ENCODE peak calls at places on chromosomes 12 and 14, in six cellular contexts. E is trophoblast cell, Y is neuronal stem cell, R is IMR-90, M is mesenchymal stem cell, I is H9. G is an unnamed sample.

GRCh38 chr12:13436182-13436581 is 239.7 kb downstream of the EMP1 start:
- DNase-seq in R (no peak), E (no peak), M (no peak), I (no peak), Y (no peak), G (no peak)

GRCh38 chr14:36717363-36717762 is 55.7 kb downstream of the PAX9 start:
- DNase-seq in M (no peak), R (no peak), I (peak), Y (no peak), E (no peak), G (peak)

GRCh38 chr14:102903248-102903888 is 19.1 kb upstream of the AMN start:
- DNase-seq in E (no peak), Y (no peak), R (no peak), M (no peak), I (no peak), G (no peak)

GRCh38 chr12:50764116-50764860 is 387 bp downstream of the ATF1 start:
- DNase-seq in Y (peak), M (peak), R (peak), I (no peak), E (peak), G (peak)

GRCh38 chr14:106013879-106014376 is 487.5 kb downstream of the TMEM121 start:
- DNase-seq in M (no peak), I (no peak), Y (no peak), E (no peak), R (no peak), G (no peak)

GRCh38 chr14:103507751-103508150 is 14.9 kb downstream of the CKB start:
- DNase-seq in Y (no peak), M (no peak), E (no peak), I (no peak), R (no peak), G (no peak)

GRCh38 chr12:122471324-122472226 is 29.2 kb downstream of the ZCCHC8 start:
- DNase-seq in I (no peak), Y (peak), E (peak), R (peak), M (peak), G (peak)

GRCh38 chr12:7602287-7602686 is 63.4 kb downstream of the APOBEC1 start:
- DNase-seq in R (peak), I (no peak), M (no peak), Y (no peak), E (no peak), G (no peak)

GRCh38 chr14:55843718-55844403 is 263.9 kb downstream of the KTN1 start:
- DNase-seq in Y (no peak), M (no peak), R (peak), E (no peak), I (no peak), G (no peak)

GRCh38 chr12:70245458-70245857 is 2.2 kb downstream of the CNOT2 start:
- DNase-seq in Y (no peak), I (no peak), E (no peak), M (no peak), R (no peak), G (no peak)

GRCh38 chr14:64891839-64892375 is 12.2 kb upstream of the SPTB start:
- DNase-seq in Y (no peak), R (peak), E (peak), M (peak), I (no peak), G (peak)

GRCh38 chr12:89497467-89497866 is 27.1 kb downstream of the GALNT4 start:
- DNase-seq in I (no peak), Y (no peak), M (peak), E (no peak), R (peak), G (no peak)

GRCh38 chr12:66189476-66189823 is 436 bp downstream of the IRAK3 start:
- DNase-seq in I (no peak), E (no peak), Y (no peak), M (no peak), R (no peak), G (peak)

GRCh38 chr14:99522934-99523660 is 41.9 kb downstream of the CCNK start:
- DNase-seq in Y (peak), E (no peak), M (peak), R (peak), I (no peak), G (peak)

GRCh38 chr12:96471368-96472040 is 17.9 kb upstream of the CFAP54 start:
- DNase-seq in Y (no peak), R (peak), I (no peak), E (no peak), M (peak), G (no peak)

GRCh38 chr12:3933074-3933818 is 60.0 kb upstream of the PARP11 start:
- DNase-seq in Y (no peak), R (no peak), I (no peak), E (no peak), M (no peak), G (no peak)

GRCh38 chr12:89156324-89156723 is 196.0 kb downstream of the DUSP6 start:
- DNase-seq in Y (no peak), R (no peak), E (no peak), I (no peak), M (no peak), G (no peak)

GRCh38 chr12:49777800-49778748 is 36.7 kb downstream of the TMBIM6 start:
- DNase-seq in Y (peak), M (peak), E (peak), R (peak), I (peak), G (peak)

GRCh38 chr14:22846811-22847307 is 10.5 kb downstream of the MMP14 start:
- DNase-seq in M (no peak), R (no peak), E (no peak), I (no peak), Y (no peak), G (no peak)

GRCh38 chr12:57522887-57523705 is 472 bp downstream of the MBD6 start:
- DNase-seq in E (no peak), Y (peak), I (no peak), R (peak), M (peak), G (peak)

GRCh38 chr14:51398898-51399297 is 158.9 kb downstream of the TMX1 start:
- DNase-seq in M (peak), R (peak), Y (no peak), E (no peak), I (no peak), G (peak)

GRCh38 chr12:56836800-56837663 is 73.9 kb downstream of the HSD17B6 start:
- DNase-seq in M (peak), R (peak), Y (no peak), I (no peak), E (peak), G (no peak)

GRCh38 chr12:93174048-93174447 is 203.7 kb upstream of the NUDT4 start:
- DNase-seq in R (peak), E (no peak), I (no peak), M (peak), Y (no peak), G (no peak)

GRCh38 chr12:252634-253033 is 10.0 kb downstream of the SLC6A13 start:
- DNase-seq in Y (no peak), I (no peak), M (no peak), E (no peak), R (no peak), G (no peak)

GRCh38 chr14:51652168-51653095 is 722 bp downstream of the FRMD6 start:
- DNase-seq in I (peak), E (no peak), Y (no peak), R (no peak), M (no peak), G (peak)

GRCh38 chr14:56112781-56113180 is 5.4 kb upstream of the PELI2 start:
- DNase-seq in E (no peak), M (no peak), R (no peak), Y (no peak), I (no peak), G (no peak)

GRCh38 chr12:64796205-64796845 is 28.1 kb upstream of the TBC1D30 start:
- DNase-seq in M (peak), Y (peak), I (peak), R (peak), E (peak), G (peak)

GRCh38 chr14:63730659-63731058 is 2.8 kb upstream of the SGPP1 start:
- DNase-seq in I (no peak), M (no peak), E (no peak), Y (no peak), R (no peak), G (no peak)

GRCh38 chr14:100071545-100071944 is 6.3 kb downstream of the EVL start:
- DNase-seq in M (no peak), I (no peak), E (no peak), Y (no peak), R (no peak), G (no peak)

GRCh38 chr12:57687862-57688261 is 6.1 kb upstream of the OS9 start:
- DNase-seq in M (no peak), R (no peak), I (no peak), E (no peak), Y (no peak), G (no peak)

GRCh38 chr14:72615511-72616121 is 278.3 kb downstream of the DPF3 start:
- DNase-seq in R (peak), M (peak), I (no peak), E (peak), Y (no peak), G (peak)

GRCh38 chr12:120199595-120200306 is 1.2 kb downstream of the RPLP0 start:
- DNase-seq in R (peak), I (no peak), M (peak), Y (no peak), E (peak), G (no peak)

GRCh38 chr14:66842911-66843572 is 335.1 kb downstream of the GPHN start:
- DNase-seq in M (no peak), Y (no peak), R (no peak), I (no peak), E (no peak), G (no peak)
- H3K4ac ChIP-seq in M (no peak), Y (no peak), R (no peak), I (no peak), E (no peak), G (no peak)

GRCh38 chr12:11824736-11825135 is 175.3 kb downstream of the ETV6 start:
- DNase-seq in I (no peak), Y (no peak), E (no peak), M (no peak), R (no peak), G (no peak)

GRCh38 chr12:11825278-11825677 is 175.8 kb downstream of the ETV6 start:
- DNase-seq in Y (no peak), E (no peak), R (no peak), I (no peak), M (no peak), G (peak)

GRCh38 chr12:11824069-11824468 is 174.6 kb downstream of the ETV6 start:
- DNase-seq in Y (no peak), I (no peak), R (no peak), E (no peak), M (no peak), G (no peak)

GRCh38 chr12:11827096-11827841 is 177.8 kb downstream of the ETV6 start:
- DNase-seq in R (no peak), M (peak), Y (peak), I (peak), E (no peak), G (peak)

DNA sequence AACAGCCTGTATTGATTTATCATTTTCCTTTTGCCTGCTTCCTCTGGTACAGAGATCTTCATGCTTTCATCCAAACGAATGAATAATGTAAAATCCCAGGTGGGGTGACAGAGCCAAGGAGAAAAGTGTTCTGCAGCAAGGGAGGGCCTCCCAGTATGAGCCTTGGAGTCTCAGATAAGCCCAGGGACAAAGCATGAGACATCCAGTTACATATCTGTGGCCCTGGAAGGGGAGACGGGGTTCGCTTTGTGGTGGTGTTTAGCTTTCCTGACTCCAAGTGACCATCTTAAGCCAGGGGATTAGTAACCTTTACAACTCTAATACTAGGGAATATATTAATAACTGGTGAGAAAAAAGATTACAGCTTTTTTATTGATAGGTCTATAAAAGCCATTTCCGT is 177.1 kb downstream of the ETV6 start:
- DNase-seq in R (no peak), Y (no peak), E (no peak), M (peak), I (no peak), G (peak)
- H3K27ac ChIP-seq in R (no peak), Y (peak), E (peak), M (no peak), I (no peak), G (peak)

GRCh38 chr12:124683725-124684124 is 116.3 kb upstream of the NCOR2 start:
- DNase-seq in M (no peak), R (no peak), E (no peak), Y (no peak), I (no peak), G (no peak)

GRCh38 chr12:124683330-124683662 is 115.9 kb upstream of the NCOR2 start:
- DNase-seq in Y (no peak), M (no peak), I (peak), R (peak), E (peak), G (peak)

GRCh38 chr12:124682425-124683329 is 115.3 kb upstream of the NCOR2 start:
- DNase-seq in E (no peak), Y (no peak), I (no peak), M (no peak), R (no peak), G (no peak)

GRCh38 chr12:124680863-124681778 is 113.7 kb upstream of the NCOR2 start:
- DNase-seq in M (peak), Y (peak), I (peak), E (peak), R (peak), G (peak)

DNA sequence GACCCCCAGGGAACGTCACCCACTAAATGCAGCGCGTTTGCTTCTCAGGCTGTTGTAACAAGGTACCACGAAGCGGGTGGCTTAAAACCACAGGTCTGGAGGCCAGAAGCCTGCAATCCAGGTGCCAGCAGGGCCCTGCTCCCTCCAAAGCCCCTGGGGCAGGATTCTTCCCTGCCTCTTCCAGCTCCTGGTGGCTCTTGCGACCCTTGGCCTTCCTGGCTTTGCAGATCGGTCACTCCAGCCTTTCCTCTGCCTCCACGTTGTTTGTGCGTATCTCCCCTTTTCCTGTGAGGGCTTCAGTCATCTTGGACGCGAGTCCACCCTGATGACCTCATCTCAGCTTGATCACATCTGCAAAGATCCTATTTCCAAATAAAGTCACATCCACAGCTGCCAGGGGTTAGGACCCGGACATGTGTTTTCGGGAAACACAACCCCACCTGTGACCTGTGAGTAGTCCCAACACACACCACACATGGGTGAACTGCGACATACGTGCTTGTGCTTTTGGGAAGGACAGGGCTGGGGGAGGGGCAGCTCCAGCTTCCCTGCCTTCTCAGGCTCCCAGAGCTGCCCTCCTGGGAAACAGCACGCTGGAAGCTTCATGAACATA is 114.5 kb upstream of the NCOR2 start:
- DNase-seq in M (peak), R (peak), I (no peak), Y (no peak), E (peak), G (peak)
- H2BK5ac ChIP-seq in M (peak), R (peak), I (no peak), Y (no peak), E (peak), G (no peak)

DNA sequence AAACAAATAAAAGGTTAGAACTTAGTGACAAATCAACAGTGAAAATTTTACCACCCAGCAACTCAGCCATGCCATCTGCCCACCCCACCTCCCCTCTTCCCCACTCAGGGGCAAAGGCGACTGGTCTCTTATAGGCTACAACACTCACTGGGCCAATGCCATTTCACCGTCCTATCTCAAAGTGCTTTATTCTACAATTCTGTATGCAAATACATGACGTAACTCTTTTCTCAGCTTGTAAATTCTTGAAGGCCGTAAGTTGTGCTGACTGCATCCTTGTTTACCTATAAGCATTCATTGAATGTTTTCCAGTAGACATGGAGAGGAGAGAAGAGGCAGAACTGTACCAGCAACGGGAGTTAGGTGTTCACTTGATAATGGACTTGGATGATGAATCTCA is 15.6 kb downstream of the BCL2L14 start:
- DNase-seq in M (no peak), Y (no peak), R (no peak), E (no peak), I (peak), G (peak)
- H3K4ac ChIP-seq in M (no peak), Y (no peak), R (no peak), E (no peak), I (no peak), G (no peak)

DNA sequence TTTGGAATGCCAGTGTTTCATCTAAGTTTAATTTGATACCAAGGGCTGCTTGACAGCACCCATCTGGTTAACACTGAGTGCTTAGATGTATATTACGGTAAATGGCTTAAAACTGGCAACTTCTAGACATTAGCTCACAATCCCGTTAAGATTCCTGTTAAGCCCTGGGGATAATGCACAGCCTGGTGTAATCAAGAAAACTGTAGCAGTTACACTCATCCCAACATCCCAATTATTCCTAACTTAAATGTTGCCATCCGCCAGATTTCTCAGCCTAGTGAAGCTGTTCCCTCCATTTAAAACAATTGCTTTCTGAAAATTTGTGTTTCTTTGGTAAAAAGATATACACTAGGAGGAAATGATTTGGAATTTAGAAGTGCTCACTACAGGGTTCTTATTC is 30.0 kb downstream of the PPFIBP1 start:
- DNase-seq in R (no peak), Y (no peak), I (no peak), M (no peak), E (no peak), G (peak)
- H3K27ac ChIP-seq in R (peak), Y (no peak), I (no peak), M (no peak), E (no peak), G (no peak)

GRCh38 chr12:117063162-117063911 is 35.9 kb downstream of the TESC start:
- DNase-seq in E (no peak), I (peak), R (no peak), Y (no peak), M (no peak), G (peak)
- H2BK5ac ChIP-seq in E (no peak), I (no peak), R (no peak), Y (no peak), M (no peak), G (no peak)

GRCh38 chr14:24138396-24139271 is 2.6 kb downstream of the PSME1 start:
- DNase-seq in I (no peak), M (no peak), E (no peak), R (no peak), Y (no peak), G (no peak)

GRCh38 chr14:24139272-24139934 is 2.0 kb downstream of the EMC9 start:
- DNase-seq in R (no peak), Y (no peak), E (no peak), I (no peak), M (no peak), G (no peak)

GRCh38 chr14:24144451-24144850 is 2.0 kb downstream of the PSME2 start:
- DNase-seq in Y (no peak), R (no peak), E (no peak), M (no peak), I (no peak), G (no peak)

GRCh38 chr14:24143511-24143910 is 2.1 kb upstream of the EMC9 start:
- DNase-seq in E (no peak), Y (no peak), I (no peak), R (peak), M (peak), G (no peak)

GRCh38 chr14:24141030-24141880 is at the start of gene EMC9:
- DNase-seq in M (peak), I (peak), E (peak), R (peak), Y (peak), G (peak)
- H3K4ac ChIP-seq in M (no peak), I (no peak), E (peak), R (peak), Y (no peak), G (peak)

GRCh38 chr14:29240046-29240445 is 473.5 kb downstream of the FOXG1 start:
- DNase-seq in E (no peak), Y (no peak), R (peak), M (peak), I (no peak), G (no peak)
- H3K27ac ChIP-seq in E (no peak), Y (no peak), R (no peak), M (no peak), I (no peak), G (no peak)

G was measured in mesendoderm.